ENCODE peak calls at places on chromosomes 1 and 21, in seven cellular contexts. One of them, this sample, is unnamed.

GRCh38 chr1:178536844-178537371 is 24.0 kb downstream of the TEX35 start:
- DNase-seq in H1: no peak
- DNase-seq in GM12892: no peak
- DNase-seq in SK-N-SH: no peak
- DNase-seq in GM12891: no peak
- DNase-seq in K562: no peak
- DNase-seq in GM12878: no peak
- DNase-seq in this sample: peak

GRCh38 chr1:71031426-71031825 is 16.2 kb downstream of the PTGER3 start:
- DNase-seq in GM12891: no peak
- DNase-seq in GM12892: no peak
- DNase-seq in K562: no peak
- DNase-seq in SK-N-SH: no peak
- DNase-seq in GM12878: no peak
- DNase-seq in H1: no peak
- DNase-seq in this sample: no peak

GRCh38 chr1:202291961-202292712 is 49.6 kb downstream of the UBE2T start:
- DNase-seq in SK-N-SH: no peak
- DNase-seq in H1: no peak
- DNase-seq in GM12891: no peak
- DNase-seq in GM12892: no peak
- DNase-seq in GM12878: no peak
- DNase-seq in K562: no peak
- DNase-seq in this sample: no peak

GRCh38 chr1:101587749-101588148 is 350.9 kb downstream of the S1PR1 start:
- DNase-seq in GM12878: no peak
- DNase-seq in H1: no peak
- DNase-seq in K562: no peak
- DNase-seq in GM12892: no peak
- DNase-seq in SK-N-SH: no peak
- DNase-seq in GM12891: no peak
- DNase-seq in this sample: peak

GRCh38 chr1:81556968-81557367 is 243.8 kb upstream of the ADGRL2 start:
- DNase-seq in GM12892: no peak
- DNase-seq in K562: no peak
- DNase-seq in SK-N-SH: no peak
- DNase-seq in H1: no peak
- DNase-seq in GM12891: no peak
- DNase-seq in GM12878: no peak
- DNase-seq in this sample: no peak

GRCh38 chr1:31396633-31397351 is 16.2 kb upstream of the SERINC2 start:
- DNase-seq in K562: no peak
- DNase-seq in GM12878: no peak
- DNase-seq in GM12892: no peak
- DNase-seq in H1: no peak
- DNase-seq in SK-N-SH: no peak
- DNase-seq in GM12891: no peak
- DNase-seq in this sample: no peak

GRCh38 chr1:143735764-143736461 is 235.9 kb downstream of the FAM72C start:
- DNase-seq in GM12892: no peak
- DNase-seq in H1: peak
- DNase-seq in GM12891: no peak
- DNase-seq in SK-N-SH: no peak
- DNase-seq in K562: no peak
- DNase-seq in GM12878: no peak
- DNase-seq in this sample: no peak

GRCh38 chr1:1171551-1172340 is 1.9 kb upstream of the TTLL10 start:
- DNase-seq in GM12891: no peak
- DNase-seq in K562: no peak
- DNase-seq in H1: peak
- DNase-seq in GM12892: no peak
- DNase-seq in SK-N-SH: peak
- DNase-seq in GM12878: no peak
- DNase-seq in this sample: no peak

GRCh38 chr21:46226920-46227599 is 1.5 kb downstream of the LSS start:
- DNase-seq in GM12891: no peak
- DNase-seq in H1: no peak
- DNase-seq in K562: no peak
- DNase-seq in SK-N-SH: no peak
- DNase-seq in GM12892: no peak
- DNase-seq in GM12878: peak
- DNase-seq in this sample: no peak

GRCh38 chr1:64421377-64421776 is 48.6 kb upstream of the CACHD1 start:
- DNase-seq in GM12878: no peak
- DNase-seq in GM12892: no peak
- DNase-seq in K562: no peak
- DNase-seq in SK-N-SH: no peak
- DNase-seq in H1: no peak
- DNase-seq in GM12891: no peak
- DNase-seq in this sample: no peak

GRCh38 chr1:8563944-8564537 is 246.1 kb downstream of the SLC45A1 start:
- DNase-seq in GM12891: no peak
- DNase-seq in K562: no peak
- DNase-seq in SK-N-SH: no peak
- DNase-seq in GM12878: no peak
- DNase-seq in H1: no peak
- DNase-seq in GM12892: no peak
- DNase-seq in this sample: peak

GRCh38 chr1:47323475-47324105 is 9.6 kb upstream of the STIL start:
- DNase-seq in GM12891: no peak
- DNase-seq in H1: no peak
- DNase-seq in GM12878: no peak
- DNase-seq in GM12892: no peak
- DNase-seq in SK-N-SH: no peak
- DNase-seq in K562: no peak
- DNase-seq in this sample: peak

GRCh38 chr1:78176448-78176847 is 130.7 kb downstream of the GIPC2 start:
- DNase-seq in GM12892: no peak
- DNase-seq in GM12891: no peak
- DNase-seq in H1: no peak
- DNase-seq in K562: no peak
- DNase-seq in GM12878: no peak
- DNase-seq in SK-N-SH: no peak
- DNase-seq in this sample: no peak

GRCh38 chr1:159000070-159000409 is 9.7 kb upstream of the IFI16 start:
- DNase-seq in GM12892: no peak
- DNase-seq in H1: no peak
- DNase-seq in SK-N-SH: no peak
- DNase-seq in K562: no peak
- DNase-seq in GM12878: no peak
- DNase-seq in GM12891: no peak
- DNase-seq in this sample: no peak

GRCh38 chr1:113389953-113390834 is at the start of gene MAGI3:
- DNase-seq in GM12878: peak
- DNase-seq in SK-N-SH: peak
- DNase-seq in H1: peak
- DNase-seq in GM12891: peak
- DNase-seq in GM12892: peak
- DNase-seq in K562: peak
- DNase-seq in this sample: peak

GRCh38 chr21:45381036-45381787 is 23.8 kb upstream of the COL18A1 start:
- DNase-seq in GM12878: no peak
- DNase-seq in SK-N-SH: no peak
- DNase-seq in H1: no peak
- DNase-seq in GM12892: no peak
- DNase-seq in GM12891: no peak
- DNase-seq in K562: no peak
- DNase-seq in this sample: no peak

GRCh38 chr1:40281852-40282251 is 23.8 kb downstream of the ZMPSTE24 start:
- DNase-seq in GM12891: no peak
- DNase-seq in K562: no peak
- DNase-seq in GM12878: no peak
- DNase-seq in GM12892: no peak
- DNase-seq in H1: no peak
- DNase-seq in SK-N-SH: no peak
- DNase-seq in this sample: peak

GRCh38 chr1:914253-914890 is 9.4 kb upstream of the SAMD11 start:
- DNase-seq in H1: no peak
- DNase-seq in GM12891: no peak
- DNase-seq in GM12892: no peak
- DNase-seq in GM12878: no peak
- DNase-seq in SK-N-SH: no peak
- DNase-seq in K562: no peak
- DNase-seq in this sample: no peak

GRCh38 chr1:70247768-70248167 is 26.6 kb downstream of the SRSF11 start:
- DNase-seq in GM12878: no peak
- DNase-seq in GM12892: no peak
- DNase-seq in SK-N-SH: no peak
- DNase-seq in H1: no peak
- DNase-seq in GM12891: no peak
- DNase-seq in K562: no peak
- DNase-seq in this sample: no peak

GRCh38 chr1:92817986-92818764 is 13.7 kb upstream of the RPL5 start:
- DNase-seq in GM12892: no peak
- DNase-seq in H1: peak
- DNase-seq in SK-N-SH: peak
- DNase-seq in GM12878: no peak
- DNase-seq in K562: peak
- DNase-seq in GM12891: no peak
- DNase-seq in this sample: no peak

GRCh38 chr1:226678701-226679100 is 60.4 kb downstream of the ITPKB start:
- DNase-seq in H1: no peak
- DNase-seq in SK-N-SH: no peak
- DNase-seq in GM12891: no peak
- DNase-seq in GM12892: no peak
- DNase-seq in K562: no peak
- DNase-seq in GM12878: no peak
- DNase-seq in this sample: no peak

GRCh38 chr1:7294636-7295035 is 476.5 kb upstream of the VAMP3 start:
- DNase-seq in GM12892: no peak
- DNase-seq in GM12878: no peak
- DNase-seq in SK-N-SH: no peak
- DNase-seq in K562: no peak
- DNase-seq in GM12891: no peak
- DNase-seq in H1: peak
- DNase-seq in this sample: no peak

GRCh38 chr1:31793086-31793485 is 22.7 kb downstream of the SPOCD1 start:
- DNase-seq in GM12878: no peak
- DNase-seq in K562: no peak
- DNase-seq in GM12892: no peak
- DNase-seq in H1: no peak
- DNase-seq in SK-N-SH: no peak
- DNase-seq in GM12891: no peak
- DNase-seq in this sample: no peak

GRCh38 chr21:45542667-45543370 is 579 bp upstream of the SLC19A1 start:
- DNase-seq in SK-N-SH: peak
- DNase-seq in GM12878: no peak
- DNase-seq in H1: peak
- DNase-seq in GM12892: peak
- DNase-seq in GM12891: no peak
- DNase-seq in K562: no peak
- DNase-seq in this sample: no peak

DNA sequence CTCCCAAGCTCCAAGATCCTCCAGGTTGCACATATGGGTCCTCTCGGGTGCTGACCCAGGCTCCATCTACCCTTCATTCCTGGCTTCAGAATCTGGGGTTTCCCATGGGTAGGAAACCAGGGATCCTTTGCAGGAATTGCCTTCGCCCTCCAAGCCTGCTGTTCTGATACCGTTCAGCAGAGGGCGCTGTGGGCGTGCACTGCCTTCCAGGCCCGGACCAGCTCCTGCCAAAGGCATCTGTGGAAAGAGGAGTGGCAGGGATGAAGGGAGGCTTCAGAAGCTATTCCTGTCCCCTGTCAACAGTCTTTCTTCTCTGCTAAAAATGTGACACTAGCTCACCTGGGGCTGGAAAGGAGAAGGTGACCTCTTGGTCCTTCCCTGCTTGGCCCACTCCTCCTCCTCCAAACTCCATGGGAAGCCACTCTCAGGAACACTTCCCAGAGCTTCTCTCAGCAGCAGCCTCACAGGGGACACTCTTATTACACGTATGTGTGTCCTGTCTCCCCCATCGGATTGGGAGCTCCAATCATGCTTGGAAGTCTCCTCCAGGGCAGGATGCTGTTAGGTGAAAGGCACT is 71.2 kb downstream of the VWA5B1 start:
- DNase-seq in SK-N-SH: peak
- DNase-seq in GM12878: no peak
- DNase-seq in H1: peak
- DNase-seq in K562: peak
- DNase-seq in GM12891: no peak
- DNase-seq in GM12892: no peak
- DNase-seq in this sample: peak
- TF ChIP-seq TAF1 in SK-N-SH: no peak
- TF ChIP-seq TAF1 in GM12878: no peak
- TF ChIP-seq TAF1 in H1: no peak
- TF ChIP-seq TAF1 in K562: no peak
- TF ChIP-seq TAF1 in GM12891: no peak
- TF ChIP-seq TAF1 in GM12892: no peak
- TF ChIP-seq TAF1 in this sample: no peak

DNA sequence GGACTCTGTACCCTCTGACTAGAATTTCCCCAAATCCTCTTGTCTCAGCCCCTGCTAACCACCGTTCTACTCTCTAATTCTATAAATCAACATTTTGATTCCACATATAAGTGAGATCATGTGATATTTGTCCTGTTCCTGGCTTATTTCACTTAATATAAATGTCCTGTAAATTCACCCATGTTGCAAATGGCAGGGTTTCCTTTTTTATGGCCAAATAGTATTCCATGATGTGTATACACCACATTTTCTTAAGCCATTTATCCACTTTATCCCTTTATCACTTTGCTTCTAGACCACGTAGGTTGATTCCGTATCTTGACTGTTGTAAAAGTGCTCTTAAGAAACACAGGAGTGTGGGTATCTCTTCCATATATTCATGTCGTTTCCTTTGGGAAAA is 8.9 kb downstream of the RNF187 start:
- DNase-seq in GM12891: no peak
- DNase-seq in GM12878: no peak
- DNase-seq in SK-N-SH: no peak
- DNase-seq in GM12892: no peak
- DNase-seq in K562: no peak
- DNase-seq in H1: no peak
- DNase-seq in this sample: no peak
- TF ChIP-seq TAF1 in GM12891: no peak
- TF ChIP-seq TAF1 in GM12878: no peak
- TF ChIP-seq TAF1 in SK-N-SH: no peak
- TF ChIP-seq TAF1 in GM12892: no peak
- TF ChIP-seq TAF1 in K562: no peak
- TF ChIP-seq TAF1 in H1: no peak
- TF ChIP-seq TAF1 in this sample: no peak

DNA sequence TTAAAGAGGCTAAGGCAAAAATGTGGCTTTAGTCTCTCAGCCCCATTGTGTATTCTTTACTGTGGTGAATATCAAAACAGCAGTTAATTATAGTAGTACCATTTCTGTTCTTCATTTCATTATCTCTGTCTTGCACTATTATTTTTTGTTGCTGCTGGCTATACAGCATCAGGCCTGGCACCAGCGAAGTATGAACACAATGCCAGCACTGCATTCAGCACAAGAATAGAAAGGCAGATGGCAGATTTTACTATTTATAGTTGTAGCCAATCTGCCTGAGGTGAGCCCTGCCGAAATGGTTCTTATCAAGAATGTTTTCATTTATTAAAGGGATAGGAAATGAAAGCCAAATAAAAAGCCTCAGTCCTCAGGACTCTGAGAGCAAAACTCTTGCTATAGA is 72.1 kb downstream of the GPR52 start:
- DNase-seq in SK-N-SH: peak
- DNase-seq in GM12878: no peak
- DNase-seq in GM12892: no peak
- DNase-seq in H1: no peak
- DNase-seq in GM12891: no peak
- DNase-seq in K562: no peak
- DNase-seq in this sample: no peak
- TF ChIP-seq TAF1 in SK-N-SH: no peak
- TF ChIP-seq TAF1 in GM12878: no peak
- TF ChIP-seq TAF1 in GM12892: no peak
- TF ChIP-seq TAF1 in H1: no peak
- TF ChIP-seq TAF1 in GM12891: no peak
- TF ChIP-seq TAF1 in K562: no peak
- TF ChIP-seq TAF1 in this sample: no peak

GRCh38 chr1:32870615-32871363 is at the start of gene FNDC5:
- DNase-seq in H1: no peak
- DNase-seq in GM12878: no peak
- DNase-seq in SK-N-SH: peak
- DNase-seq in GM12892: no peak
- DNase-seq in K562: peak
- DNase-seq in GM12891: no peak
- DNase-seq in this sample: no peak
- TF ChIP-seq TAF1 in H1: no peak
- TF ChIP-seq TAF1 in GM12878: no peak
- TF ChIP-seq TAF1 in SK-N-SH: no peak
- TF ChIP-seq TAF1 in GM12892: no peak
- TF ChIP-seq TAF1 in K562: no peak
- TF ChIP-seq TAF1 in GM12891: no peak
- TF ChIP-seq TAF1 in this sample: no peak